ENCODE peak calls at places on chromosome 6, in five cellular contexts. L is activated naive CD4-positive, alpha-beta T cell treated with anti-CD3 and anti-CD28 coated beads for 36 hours; J is stimulated activated CD4-positive, alpha-beta T cell treated with anti-CD3 and anti-CD28 coated beads, Interleukin-4, amount 100 ng/mL, for 24 hours; T is GM13977; B is thoracic aorta. M is an unnamed sample.

GRCh38 chr6:26056583-26057350 is 30.5 kb upstream of the HFE start:
- DNase-seq in J (peak; percentile 26), T (no peak), L (peak; percentile 31), B (no peak), M (peak; percentile 27)

GRCh38 chr6:129543981-129544380 is 166.0 kb downstream of the ARHGAP18 start:
- DNase-seq in B (no peak), T (no peak), J (no peak), L (no peak), M (no peak)

GRCh38 chr6:134245691-134246090 is 72.2 kb downstream of the SGK1 start:
- DNase-seq in L (no peak), J (no peak), B (no peak), T (no peak), M (no peak)

GRCh38 chr6:20477485-20477884 is 56.8 kb upstream of the CDKAL1 start:
- DNase-seq in B (no peak), L (no peak), J (no peak), T (no peak), M (no peak)

GRCh38 chr6:136520520-136520919 is 29.7 kb downstream of the MAP7 start:
- DNase-seq in T (no peak), L (no peak), J (no peak), B (no peak), M (no peak)

GRCh38 chr6:27311806-27312145 is 297 bp downstream of the POM121L2 start:
- DNase-seq in T (no peak), L (no peak), B (no peak), J (no peak), M (no peak)

GRCh38 chr6:33746651-33747100 is at the start of gene IP6K3:
- DNase-seq in J (no peak), B (no peak), T (no peak), L (no peak), M (no peak)

GRCh38 chr6:108684809-108685329 is 124.2 kb downstream of the FOXO3 start:
- DNase-seq in T (no peak), L (no peak), B (no peak), J (no peak), M (no peak)

GRCh38 chr6:31797607-31798006 is 2.1 kb upstream of the VARS1 start:
- DNase-seq in B (no peak), J (no peak), L (peak; percentile 49), T (no peak), M (no peak)

GRCh38 chr6:20916081-20916480 is 381.8 kb downstream of the CDKAL1 start:
- DNase-seq in B (no peak), L (no peak), T (no peak), J (no peak), M (no peak)

GRCh38 chr6:1384549-1385128 is 4.7 kb upstream of the FOXF2 start:
- DNase-seq in B (no peak), L (no peak), T (peak; percentile 36), J (no peak), M (no peak)

GRCh38 chr6:47262226-47262625 is 47.5 kb downstream of the TNFRSF21 start:
- DNase-seq in B (no peak), L (no peak), J (no peak), T (no peak), M (no peak)

GRCh38 chr6:6494677-6495076 is 93.8 kb upstream of the LY86 start:
- DNase-seq in L (peak; percentile 74), B (no peak), T (peak; percentile 74), J (no peak), M (no peak)

GRCh38 chr6:163332575-163332974 is 81.9 kb upstream of the QKI start:
- DNase-seq in J (no peak), T (no peak), L (no peak), B (no peak), M (no peak)

GRCh38 chr6:42013134-42013516 is 37.2 kb upstream of the TAF8 start:
- DNase-seq in T (no peak), L (peak; percentile 18), J (no peak), B (no peak), M (no peak)

GRCh38 chr6:156309017-156309416 is 468.2 kb upstream of the ARID1B start:
- DNase-seq in L (no peak), T (no peak), J (no peak), B (no peak), M (no peak)

GRCh38 chr6:56958481-56958880 is 3.6 kb downstream of the BEND6 start:
- DNase-seq in J (no peak), B (no peak), L (no peak), T (no peak), M (no peak)

GRCh38 chr6:53861543-53861942 is 66.7 kb downstream of the LRRC1 start:
- DNase-seq in J (no peak), L (no peak), B (no peak), T (no peak), M (no peak)

GRCh38 chr6:113182370-113183141 is 674.6 kb upstream of the MARCKS start:
- DNase-seq in J (no peak), L (no peak), B (no peak), T (no peak), M (no peak)

GRCh38 chr6:79821859-79822258 is 125.5 kb downstream of the ELOVL4 start:
- DNase-seq in J (no peak), L (no peak), B (no peak), T (no peak), M (no peak)

GRCh38 chr6:118335325-118335724 is 212.8 kb upstream of the PLN start:
- DNase-seq in B (no peak), J (no peak), T (no peak), L (no peak), M (no peak)

GRCh38 chr6:28003661-28004060 is 46.6 kb downstream of the OR2B6 start:
- DNase-seq in T (no peak), J (no peak), B (no peak), L (no peak), M (no peak)

GRCh38 chr6:112909781-112910180 is 562.7 kb downstream of the RFPL4B start:
- DNase-seq in J (no peak), L (no peak), B (no peak), T (no peak), M (no peak)

GRCh38 chr6:124613050-124613449 is 349.2 kb upstream of the RNF217 start:
- DNase-seq in L (no peak), J (no peak), T (no peak), B (no peak), M (no peak)

GRCh38 chr6:68194846-68195478 is 440.1 kb upstream of the ADGRB3 start:
- DNase-seq in T (no peak), L (no peak), J (no peak), B (no peak), M (no peak)

GRCh38 chr6:122361314-122361979 is 38.0 kb upstream of the HSF2 start:
- DNase-seq in L (no peak), J (no peak), T (no peak), B (no peak), M (no peak)

GRCh38 chr6:136471372-136471771 is 78.8 kb downstream of the MAP7 start:
- DNase-seq in B (no peak), T (no peak), J (no peak), L (no peak), M (no peak)

GRCh38 chr6:49550413-49551125 is at the start of gene C6orf141:
- DNase-seq in B (no peak), T (peak; percentile 61), L (peak; percentile 50), J (peak; percentile 25), M (peak; percentile 26)

GRCh38 chr6:80872194-80872950 is 765.9 kb downstream of the BCKDHB start:
- DNase-seq in T (no peak), L (no peak), B (no peak), J (no peak), M (no peak)

GRCh38 chr6:141169419-141169818 is 963.3 kb upstream of the GJE1 start:
- DNase-seq in L (no peak), B (no peak), T (no peak), J (no peak), M (no peak)

GRCh38 chr6:72969666-72970065 is 255.6 kb downstream of the KHDC1L start:
- DNase-seq in J (no peak), T (no peak), L (no peak), B (no peak), M (no peak)

GRCh38 chr6:36599791-36600209 is 5.6 kb downstream of the SRSF3 start:
- DNase-seq in J (peak; percentile 73), B (no peak), L (peak; percentile 79), T (no peak), M (peak; percentile 64)

GRCh38 chr6:10569392-10570127 is 48.4 kb downstream of the GCNT2 start:
- DNase-seq in J (no peak), B (no peak), T (no peak), L (no peak), M (no peak)

M was measured in T-helper 2 cell treated with Interferon-gamma antibody and Interleukin-4, amounts not matched to agents 5 μg/mL and 100 μg/mL, for 36 hours.